ENCODE peak calls at places on chromosomes 11 and 22, in eight cellular contexts. U is fibroblast of lung, E is thyroid gland, W is PC-3, A is psoas muscle, X is hepatocyte, T is neural progenitor cell, V is mammary epithelial cell. C is an unnamed sample.

GRCh38 chr22:31173386-31174145 is 13.6 kb downstream of the RNF185 start:
- DNase-seq in U (peak; percentile 81), E (no peak), W (peak; percentile 72), A (no peak), X (peak; percentile 29), T (no peak), V (peak; percentile 78), C (no peak)

GRCh38 chr11:95398437-95399112 is 167.6 kb upstream of the SESN3 start:
- DNase-seq in U (peak; percentile 56), E (no peak), W (no peak), A (no peak), X (no peak), T (no peak), V (peak; percentile 19), C (no peak)

GRCh38 chr11:61686469-61686868 is 6.3 kb downstream of the DAGLA start:
- DNase-seq in U (no peak), E (no peak), W (no peak), A (no peak), X (no peak), T (no peak), V (no peak), C (peak; percentile 32)

GRCh38 chr22:40308999-40309578 is 37.2 kb upstream of the ADSL start:
- DNase-seq in U (no peak), E (no peak), W (no peak), A (no peak), X (no peak), T (no peak), V (no peak), C (no peak)

GRCh38 chr22:46348099-46348695 is 12.7 kb downstream of the TRMU start:
- DNase-seq in U (no peak), E (no peak), W (no peak), A (no peak), X (no peak), T (no peak), V (no peak), C (no peak)

GRCh38 chr22:29306830-29307657 is 594 bp downstream of the GAS2L1 start:
- DNase-seq in U (peak; percentile 70), E (peak; percentile 82), W (peak; percentile 80), A (peak; percentile 89), X (peak; percentile 92), T (peak; percentile 95), V (peak; percentile 76), C (peak; percentile 91)

GRCh38 chr22:41437198-41437597 is 9.4 kb downstream of the TOB2 start:
- DNase-seq in U (no peak), E (no peak), W (no peak), A (no peak), X (no peak), T (no peak), V (no peak), C (no peak)

GRCh38 chr11:117931971-117932370 is 2.8 kb upstream of the TMPRSS13 start:
- DNase-seq in U (no peak), E (peak; percentile 72), W (no peak), A (no peak), X (no peak), T (no peak), V (no peak), C (peak; percentile 47)

GRCh38 chr11:61516675-61517516 is 8.3 kb downstream of the LRRC10B start:
- DNase-seq in U (peak; percentile 25), E (no peak), W (peak; percentile 43), A (no peak), X (peak; percentile 54), T (peak; percentile 87), V (no peak), C (peak; percentile 88)

GRCh38 chr11:125950696-125951645 is 5.1 kb downstream of the VSIG10L2 start:
- DNase-seq in U (peak; percentile 91), E (peak; percentile 59), W (no peak), A (peak; percentile 64), X (no peak), T (no peak), V (no peak), C (no peak)

GRCh38 chr22:19766506-19767426 is 6.2 kb downstream of the TBX1 start:
- DNase-seq in U (no peak), E (peak; percentile 28), W (no peak), A (peak; percentile 76), X (peak; percentile 47), T (peak; percentile 56), V (no peak), C (peak; percentile 80)

GRCh38 chr11:88355887-88356286 is 18.4 kb upstream of the CTSC start:
- DNase-seq in U (no peak), E (no peak), W (no peak), A (no peak), X (no peak), T (no peak), V (no peak), C (no peak)

GRCh38 chr11:119367661-119368120 is 13.8 kb downstream of the USP2 start:
- DNase-seq in U (no peak), E (no peak), W (no peak), A (peak; percentile 73), X (peak; percentile 67), T (no peak), V (no peak), C (peak; percentile 28)

GRCh38 chr11:88320149-88320559 is 17.4 kb downstream of the CTSC start:
- DNase-seq in U (peak; percentile 60), E (no peak), W (peak; percentile 49), A (no peak), X (peak; percentile 45), T (no peak), V (peak; percentile 32), C (no peak)

GRCh38 chr22:29093501-29093921 is 20.7 kb downstream of the KREMEN1 start:
- DNase-seq in U (peak; percentile 37), E (no peak), W (no peak), A (peak; percentile 63), X (no peak), T (no peak), V (no peak), C (no peak)

GRCh38 chr22:36395922-36396321 is 8.2 kb upstream of the MYH9 start:
- DNase-seq in U (no peak), E (no peak), W (peak; percentile 72), A (no peak), X (peak; percentile 52), T (no peak), V (peak; percentile 96), C (no peak)

GRCh38 chr11:112770487-112770886 is 190.7 kb upstream of the NCAM1 start:
- DNase-seq in U (no peak), E (no peak), W (no peak), A (peak; percentile 84), X (no peak), T (no peak), V (no peak), C (no peak)

GRCh38 chr22:19882446-19883381 is 28.0 kb upstream of the GNB1L start:
- DNase-seq in U (no peak), E (no peak), W (no peak), A (no peak), X (no peak), T (no peak), V (no peak), C (peak; percentile 45)

GRCh38 chr22:37887610-37888378 is 18.3 kb upstream of the MICALL1 start:
- DNase-seq in U (peak; percentile 93), E (peak; percentile 34), W (peak; percentile 70), A (no peak), X (no peak), T (peak; percentile 56), V (peak; percentile 88), C (peak; percentile 75)

GRCh38 chr11:47259178-47259977 is 1.6 kb downstream of the NR1H3 start:
- DNase-seq in U (peak; percentile 59), E (no peak), W (peak; percentile 82), A (peak; percentile 54), X (peak; percentile 72), T (peak; percentile 75), V (no peak), C (peak; percentile 93)

GRCh38 chr11:47257178-47257517 is 648 bp upstream of the NR1H3 start:
- DNase-seq in U (no peak), E (no peak), W (no peak), A (no peak), X (no peak), T (no peak), V (no peak), C (no peak)

GRCh38 chr11:47260366-47260765 is 2.6 kb downstream of the NR1H3 start:
- DNase-seq in U (no peak), E (no peak), W (no peak), A (peak; percentile 43), X (no peak), T (no peak), V (no peak), C (no peak)

GRCh38 chr11:47257518-47258316 is at the start of gene NR1H3:
- DNase-seq in U (peak; percentile 96), E (peak; percentile 77), W (peak; percentile 54), A (peak; percentile 93), X (peak; percentile 80), T (peak; percentile 79), V (peak; percentile 14), C (peak; percentile 94)

GRCh38 chr11:47258317-47258902 is 614 bp downstream of the NR1H3 start:
- DNase-seq in U (no peak), E (no peak), W (no peak), A (no peak), X (no peak), T (no peak), V (no peak), C (no peak)
- H3K4me1 ChIP-seq in U (peaks cover 33% of the 10 kb centered on the region), E (peaks cover 51% of the 10 kb centered on the region), W (peaks cover 41% of the 10 kb centered on the region), A (peaks cover 13% of the 10 kb centered on the region), X (peaks cover 44% of the 10 kb centered on the region), T (peaks cover 29% of the 10 kb centered on the region), V (peaks cover 11% of the 10 kb centered on the region), C (no peaks in the 10 kb centered on the region)

GRCh38 chr11:67040147-67040546 is 16.5 kb upstream of the RHOD start:
- DNase-seq in U (no peak), E (no peak), W (no peak), A (no peak), X (no peak), T (no peak), V (no peak), C (peak; percentile 49)
- TF ChIP-seq CTCF in U (no peak), E (no peak), W (peak; percentile 20), A (no peak), X (no peak), T (no peak), V (no peak), C (peak; percentile 45)

DNA sequence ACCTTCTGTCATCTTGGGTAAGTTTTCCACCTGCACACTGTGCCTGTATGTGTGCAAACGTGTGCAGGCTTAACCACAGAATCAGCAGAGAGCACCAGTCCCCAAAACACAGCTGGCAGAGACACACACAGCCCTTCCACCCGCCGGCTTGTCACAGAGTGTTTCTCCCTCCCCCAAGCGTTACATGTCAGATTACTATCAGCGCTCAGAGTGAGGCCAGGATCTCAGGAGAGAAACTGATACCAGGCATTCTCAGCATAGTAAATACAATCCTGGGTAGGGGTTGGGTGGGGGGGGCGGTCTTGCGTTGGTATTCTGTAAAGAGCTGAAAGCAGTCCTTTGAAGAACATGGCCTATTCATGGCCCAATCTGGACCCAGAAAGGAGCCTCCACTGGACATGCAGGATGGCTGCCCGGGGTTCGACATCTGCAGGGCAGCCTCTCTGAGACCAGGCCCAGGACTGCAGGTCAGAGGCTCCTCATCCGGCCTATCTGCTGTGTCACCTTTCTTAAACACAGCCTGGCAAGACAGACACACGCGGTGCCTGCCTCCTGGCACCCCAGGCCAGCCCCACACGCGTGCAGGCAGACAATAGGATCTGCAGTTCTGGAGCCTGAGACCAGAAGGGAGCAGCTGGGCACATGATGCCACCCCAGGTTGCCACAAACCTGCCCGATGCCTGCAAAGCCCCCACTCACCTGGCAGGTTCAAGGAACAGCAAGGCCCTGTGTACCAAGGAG is 1.7 kb downstream of the OSBPL5 start:
- DNase-seq in U (no peak), E (no peak), W (no peak), A (peak; percentile 50), X (no peak), T (no peak), V (no peak), C (peak; percentile 52)
- H3K4me3 ChIP-seq in U (peak overlapping the region; percentile 85), E (no peak overlapping the region), W (peak overlapping the region; percentile 77), A (peak overlapping the region; percentile 84), X (no peak overlapping the region), T (peak overlapping the region; percentile 73), V (no peak overlapping the region), C (peak overlapping the region; percentile 23)

GRCh38 chr11:72306186-72306585 is 62.2 kb upstream of the PHOX2A start:
- DNase-seq in U (peak; percentile 3), E (no peak), W (no peak), A (no peak), X (no peak), T (no peak), V (no peak), C (no peak)
- H3K4me1 ChIP-seq in U (peaks cover 7% of the 10 kb centered on the region), E (no peaks in the 10 kb centered on the region), W (no peaks in the 10 kb centered on the region), A (no peaks in the 10 kb centered on the region), X (no peaks in the 10 kb centered on the region), T (no peaks in the 10 kb centered on the region), V (no peaks in the 10 kb centered on the region), C (no peaks in the 10 kb centered on the region)